ENCODE peak calls at places on chromosome 5, in eight cellular contexts. O is B cell, L is bronchial epithelial cell, W is thyroid gland, J is A549, N is psoas muscle, Q is fibroblast of pulmonary artery, C is AG09309. F is an unnamed sample.

GRCh38 chr5:134135091-134135655 is 20.7 kb downstream of the TCF7 start:
- DNase-seq in O (no peak), J (no peak), Q (no peak), W (no peak), N (no peak), L (no peak), C (no peak), F (no peak)

GRCh38 chr5:13831236-13831810 is 113.2 kb downstream of the DNAH5 start:
- DNase-seq in J (no peak), C (no peak), W (no peak), L (peak), N (no peak), O (no peak), Q (no peak), F (no peak)

GRCh38 chr5:92980491-92980890 is 600.5 kb downstream of the NR2F1-AS1 start:
- DNase-seq in C (no peak), N (no peak), L (peak), W (no peak), O (no peak), J (no peak), Q (peak), F (no peak)

GRCh38 chr5:119393746-119394145 is 37.9 kb downstream of the TNFAIP8 start:
- DNase-seq in C (no peak), J (no peak), W (no peak), L (peak), Q (peak), N (no peak), O (no peak), F (no peak)

GRCh38 chr5:171624396-171624795 is 161.2 kb upstream of the SMIM23 start:
- DNase-seq in N (no peak), J (no peak), O (no peak), C (no peak), L (no peak), Q (no peak), W (peak), F (no peak)

GRCh38 chr5:108259306-108259705 is 122.6 kb downstream of the FBXL17 start:
- DNase-seq in W (no peak), N (no peak), C (no peak), L (peak), O (no peak), J (no peak), Q (peak), F (no peak)

GRCh38 chr5:168288349-168289245 is 2.8 kb upstream of the WWC1 start:
- DNase-seq in O (no peak), Q (no peak), N (no peak), L (peak), W (peak), C (no peak), J (no peak), F (no peak)

GRCh38 chr5:104241051-104241450 is 678.5 kb upstream of the NUDT12 start:
- DNase-seq in C (peak), Q (peak), W (no peak), O (no peak), J (no peak), N (no peak), L (no peak), F (no peak)

GRCh38 chr5:74028406-74028805 is 402.4 kb downstream of the ARHGEF28 start:
- DNase-seq in Q (no peak), O (no peak), J (no peak), N (no peak), L (peak), C (no peak), W (no peak), F (no peak)

GRCh38 chr5:139699352-139699751 is 51.2 kb downstream of the CXXC5 start:
- DNase-seq in O (no peak), N (no peak), Q (no peak), L (no peak), W (no peak), J (no peak), C (no peak), F (no peak)

GRCh38 chr5:113950186-113950585 is 411.7 kb upstream of the KCNN2 start:
- DNase-seq in J (no peak), Q (no peak), O (no peak), L (no peak), W (peak), N (no peak), C (no peak), F (no peak)

GRCh38 chr5:158084292-158084691 is 225.3 kb upstream of the CLINT1 start:
- DNase-seq in C (no peak), L (peak), N (no peak), O (no peak), J (no peak), Q (no peak), W (no peak), F (no peak)

GRCh38 chr5:181261320-181262085 is 560 bp upstream of the TRIM52 start:
- DNase-seq in N (peak), Q (peak), L (peak), O (peak), C (peak), J (peak), W (peak), F (peak)

GRCh38 chr5:44389410-44389879 is at the start of gene FGF10:
- DNase-seq in Q (peak), W (no peak), J (no peak), L (no peak), C (no peak), N (peak), O (no peak), F (peak)

GRCh38 chr5:53114988-53115387 is 5.4 kb upstream of the MOCS2 start:
- DNase-seq in N (no peak), Q (peak), L (peak), C (no peak), J (no peak), W (no peak), O (no peak), F (no peak)

GRCh38 chr5:171580506-171581265 is 161.2 kb downstream of the FGF18 start:
- DNase-seq in N (no peak), C (no peak), J (no peak), L (peak), Q (peak), W (no peak), O (no peak), F (no peak)

GRCh38 chr5:51382759-51383493 is at the start of gene ISL1:
- DNase-seq in C (peak), W (peak), L (peak), J (peak), O (no peak), N (peak), Q (peak), F (peak)

GRCh38 chr5:105168806-105169205 is 1606.2 kb upstream of the NUDT12 start:
- DNase-seq in N (no peak), O (no peak), W (no peak), Q (no peak), C (no peak), L (no peak), J (no peak), F (no peak)

GRCh38 chr5:98768160-98769005 is 5.1 kb upstream of the RGMB start:
- DNase-seq in W (peak), L (peak), Q (peak), N (peak), C (no peak), J (peak), O (peak), F (peak)

GRCh38 chr5:69531010-69531785 is 28.8 kb upstream of the GTF2H2C start:
- DNase-seq in Q (no peak), J (no peak), C (no peak), W (peak), N (no peak), L (no peak), O (no peak), F (no peak)

GRCh38 chr5:138654281-138654867 is 79.2 kb upstream of the HSPA9 start:
- DNase-seq in W (no peak), N (no peak), L (no peak), O (no peak), C (no peak), Q (peak), J (no peak), F (no peak)

GRCh38 chr5:30209752-30210151 is 983.7 kb upstream of the CDH6 start:
- DNase-seq in L (no peak), Q (no peak), O (no peak), W (no peak), J (no peak), C (no peak), N (no peak), F (no peak)

GRCh38 chr5:149581192-149581861 is at the start of gene ARHGEF37:
- DNase-seq in J (no peak), L (peak), Q (peak), N (peak), W (peak), C (no peak), O (peak), F (peak)

GRCh38 chr5:73213566-73213998 is 40.6 kb downstream of the TMEM174 start:
- DNase-seq in Q (peak), O (no peak), L (no peak), W (peak), C (peak), J (no peak), N (no peak), F (no peak)

GRCh38 chr5:113178073-113178779 is 201.6 kb downstream of the DCP2 start:
- DNase-seq in O (no peak), C (no peak), Q (no peak), W (no peak), J (no peak), N (no peak), L (no peak), F (no peak)

GRCh38 chr5:59863777-59864176 is 29.7 kb downstream of the PDE4D start:
- DNase-seq in Q (no peak), O (no peak), J (no peak), N (no peak), W (no peak), C (no peak), L (no peak), F (no peak)

GRCh38 chr5:173591300-173591622 is 25.2 kb downstream of the BOD1 start:
- DNase-seq in L (no peak), C (no peak), O (no peak), Q (no peak), J (no peak), W (no peak), N (no peak), F (no peak)

GRCh38 chr5:35454011-35454525 is 163.6 kb upstream of the SPEF2 start:
- DNase-seq in O (no peak), W (no peak), J (no peak), Q (no peak), N (no peak), L (no peak), C (no peak), F (no peak)

GRCh38 chr5:88979244-88979643 is 96.3 kb upstream of the MEF2C start:
- DNase-seq in J (no peak), O (no peak), N (no peak), W (no peak), Q (peak), C (peak), L (peak), F (no peak)

GRCh38 chr5:151023047-151023615 is 2.7 kb downstream of the GPX3 start:
- DNase-seq in J (no peak), Q (peak), L (peak), N (peak), W (peak), C (no peak), O (no peak), F (no peak)

GRCh38 chr5:50807661-50808060 is 141.2 kb downstream of the PARP8 start:
- DNase-seq in N (no peak), O (no peak), C (no peak), Q (peak), W (no peak), L (peak), J (no peak), F (no peak)

GRCh38 chr5:60718186-60718892 is 18.4 kb upstream of the DEPDC1B start:
- DNase-seq in O (no peak), Q (no peak), N (no peak), L (peak), C (no peak), J (no peak), W (no peak), F (no peak)

GRCh38 chr5:62477801-62478200 is 65.2 kb downstream of the IPO11 start:
- DNase-seq in O (no peak), J (no peak), L (peak), Q (peak), C (no peak), N (no peak), W (no peak), F (no peak)

GRCh38 chr5:146340260-146341081 is 1.8 kb downstream of the POU4F3 start:
- DNase-seq in Q (peak), N (peak), L (peak), W (peak), C (peak), O (no peak), J (no peak), F (peak)

GRCh38 chr5:32713396-32714381 is 2.6 kb downstream of the NPR3 start:
- DNase-seq in W (peak), O (peak), C (no peak), N (peak), Q (no peak), L (peak), J (no peak), F (peak)

GRCh38 chr5:123875444-123876264 is 363.7 kb downstream of the CSNK1G3 start:
- DNase-seq in L (no peak), N (no peak), W (peak), C (no peak), J (no peak), O (no peak), Q (no peak), F (peak)

GRCh38 chr5:82405166-82405565 is 127.0 kb upstream of the RPS23 start:
- DNase-seq in O (no peak), J (no peak), W (no peak), L (peak), Q (peak), C (no peak), N (no peak), F (no peak)

GRCh38 chr5:78328585-78329173 is 31.7 kb upstream of the SCAMP1 start:
- DNase-seq in N (no peak), O (no peak), C (no peak), Q (peak), W (no peak), J (no peak), L (peak), F (no peak)

DNA sequence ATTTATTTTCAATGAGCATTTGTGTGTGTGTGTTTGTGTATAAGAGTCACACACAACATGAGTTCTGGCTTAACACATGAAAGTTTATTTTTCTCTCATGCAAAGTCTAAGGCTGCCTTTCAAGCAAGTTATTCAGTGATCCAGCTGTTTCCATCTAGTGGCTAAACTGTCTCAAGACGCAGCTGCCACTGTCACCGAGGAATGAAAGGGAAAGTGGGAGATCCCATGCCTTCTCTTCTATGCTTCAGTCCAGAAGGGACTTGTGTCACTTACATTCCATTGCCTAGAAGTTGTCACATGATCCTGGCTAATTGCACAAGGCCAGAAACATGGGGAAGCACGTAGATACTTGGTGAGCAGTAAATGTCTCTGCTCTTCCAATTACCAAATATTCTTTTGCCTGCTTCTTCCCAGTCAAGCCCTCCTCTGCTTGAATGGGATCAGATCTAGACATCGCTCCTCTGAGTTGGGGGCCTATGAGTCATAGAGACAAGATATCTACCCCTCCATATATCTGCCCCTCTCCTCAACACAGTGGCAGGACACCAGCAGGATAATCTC is 30.4 kb upstream of the SLIT3 start:
- DNase-seq in C (no peak), O (no peak), J (no peak), Q (peak), L (no peak), N (no peak), W (no peak), F (no peak)
- TF ChIP-seq CTCF in C (peak), O (no peak), J (no peak), Q (no peak), L (no peak), N (no peak), W (no peak), F (no peak)

GRCh38 chr5:926416-927171 is 33.9 kb downstream of the TRIP13 start:
- DNase-seq in O (peak), W (peak), J (no peak), Q (peak), N (peak), L (peak), C (no peak), F (peak)
- TF ChIP-seq CTCF in O (peak), W (no peak), J (no peak), Q (peak), N (no peak), L (peak), C (peak), F (peak)

GRCh38 chr5:36611520-36612274 is 5.3 kb downstream of the SLC1A3 start:
- DNase-seq in L (no peak), J (no peak), W (no peak), Q (peak), N (no peak), O (no peak), C (no peak), F (no peak)
- TF ChIP-seq CTCF in L (no peak), J (no peak), W (no peak), Q (no peak), N (no peak), O (no peak), C (no peak), F (no peak)

GRCh38 chr5:128965638-128966302 is 482 bp downstream of the SLC27A6 start:
- DNase-seq in C (no peak), W (no peak), O (no peak), Q (no peak), N (no peak), J (no peak), L (no peak), F (peak)

GRCh38 chr5:128962211-128962610 is 3.1 kb upstream of the SLC27A6 start:
- DNase-seq in Q (no peak), N (no peak), O (no peak), W (no peak), L (no peak), J (no peak), C (no peak), F (no peak)

GRCh38 chr5:128966846-128967245 is 1.6 kb downstream of the SLC27A6 start:
- DNase-seq in C (no peak), L (peak), W (no peak), Q (no peak), O (no peak), J (no peak), N (no peak), F (no peak)

GRCh38 chr5:128965011-128965637 is at the start of gene SLC27A6:
- DNase-seq in W (no peak), C (no peak), J (peak), N (no peak), Q (no peak), L (peak), O (no peak), F (peak)

DNA sequence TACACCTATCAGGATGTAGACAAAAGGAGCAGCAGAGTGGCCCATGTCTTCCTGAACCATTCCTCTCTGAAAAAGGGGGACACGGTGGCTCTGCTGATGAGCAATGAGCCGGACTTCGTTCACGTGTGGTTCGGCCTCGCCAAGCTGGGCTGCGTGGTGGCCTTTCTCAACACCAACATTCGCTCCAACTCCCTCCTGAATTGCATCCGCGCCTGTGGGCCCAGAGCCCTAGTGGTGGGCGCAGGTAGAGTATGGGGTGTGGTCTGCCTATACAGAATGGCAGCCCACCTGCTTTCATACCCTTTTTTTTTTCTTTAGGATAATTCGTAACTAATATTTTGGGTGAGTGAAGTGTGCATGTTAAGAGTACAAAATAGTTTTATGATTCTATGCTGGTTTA is 1.1 kb downstream of the SLC27A6 start:
- DNase-seq in J (no peak), Q (no peak), W (no peak), O (no peak), C (no peak), N (no peak), L (no peak), F (no peak)
- TF ChIP-seq CTCF in J (no peak), Q (no peak), W (no peak), O (no peak), C (no peak), N (no peak), L (no peak), F (no peak)

F was measured in nephron progenitor cell.